ENCODE peak calls at places on chromosomes 4 and X, in seven cellular contexts. E is GM12878, G is K562, Y is NB4, Z is HCT116, Q is A549, L is H1. V is an unnamed sample.

GRCh38 chrX:21781525-21781924 is 23.6 kb upstream of the SMPX start:
- DNase-seq in G (no peak), Z (no peak), L (no peak), Y (no peak), Q (no peak), E (no peak), V (no peak)

GRCh38 chr4:84878090-84878489 is 88.4 kb downstream of the WDFY3 start:
- DNase-seq in E (no peak), Y (no peak), L (no peak), G (no peak), Z (no peak), Q (no peak), V (peak; percentile 70)

GRCh38 chrX:149504915-149505651 is at the start of gene IDS:
- DNase-seq in Y (peak; percentile 93), Z (peak; percentile 68), Q (peak; percentile 80), G (peak; percentile 86), L (peak; percentile 70), E (peak; percentile 37), V (peak; percentile 83)

GRCh38 chr4:41541697-41542096 is 3.7 kb downstream of the LIMCH1 start:
- DNase-seq in Y (no peak), L (no peak), G (no peak), Z (no peak), E (no peak), Q (no peak), V (no peak)

GRCh38 chrX:7711167-7711566 is 131.8 kb upstream of the VCX start:
- DNase-seq in L (no peak), Y (no peak), G (no peak), Q (no peak), Z (no peak), E (no peak), V (no peak)

GRCh38 chr4:92266521-92266920 is 37.2 kb upstream of the GRID2 start:
- DNase-seq in Y (no peak), Q (no peak), Z (no peak), G (no peak), E (no peak), L (no peak), V (no peak)

GRCh38 chr4:39319678-39320077 is 46.5 kb downstream of the RFC1 start:
- DNase-seq in Q (peak; percentile 28), L (no peak), Y (peak; percentile 20), Z (peak; percentile 55), E (no peak), G (no peak), V (peak; percentile 10)

GRCh38 chr4:109334596-109335105 is 32.2 kb upstream of the COL25A1 start:
- DNase-seq in Q (no peak), G (no peak), Z (no peak), Y (no peak), E (no peak), L (no peak), V (no peak)

GRCh38 chrX:119235872-119236598 is at the start of gene PGRMC1:
- DNase-seq in Y (peak; percentile 82), G (peak; percentile 95), E (peak; percentile 15), L (peak; percentile 63), Q (peak; percentile 57), Z (peak; percentile 39), V (peak; percentile 80)
- TF ChIP-seq POLR2A in Y (peak; percentile 87), G (peak; percentile 93), E (peak; percentile 97), L (peak; percentile 96), Q (peak; percentile 96), Z (peak; percentile 57), V (peak; percentile 74)

GRCh38 chr4:155692990-155693659 is 26.5 kb downstream of the GUCY1A1 start:
- DNase-seq in Q (no peak), L (no peak), G (no peak), Z (no peak), Y (no peak), E (no peak), V (no peak)
- TF ChIP-seq MAX in Q (no peak), L (no peak), G (no peak), Z (no peak), Y (no peak), E (no peak), V (no peak)

GRCh38 chr4:1247811-1248261 is 1.1 kb downstream of the CTBP1 start:
- DNase-seq in Z (no peak), Q (no peak), Y (no peak), G (peak; percentile 50), L (no peak), E (no peak), V (no peak)

GRCh38 chr4:1246901-1247810 is 1.8 kb downstream of the CTBP1 start:
- DNase-seq in E (no peak), Y (peak; percentile 73), G (peak; percentile 38), L (no peak), Q (no peak), Z (no peak), V (no peak)

GRCh38 chr4:1249148-1249730 is 309 bp upstream of the CTBP1 start:
- DNase-seq in Y (peak; percentile 94), Q (peak; percentile 65), Z (peak; percentile 64), G (peak; percentile 83), E (no peak), L (no peak), V (peak; percentile 75)

GRCh38 chr4:1249731-1250526 is 999 bp upstream of the CTBP1 start:
- DNase-seq in Y (no peak), L (no peak), E (no peak), G (peak; percentile 54), Q (peak; percentile 29), Z (no peak), V (peak; percentile 6)

DNA sequence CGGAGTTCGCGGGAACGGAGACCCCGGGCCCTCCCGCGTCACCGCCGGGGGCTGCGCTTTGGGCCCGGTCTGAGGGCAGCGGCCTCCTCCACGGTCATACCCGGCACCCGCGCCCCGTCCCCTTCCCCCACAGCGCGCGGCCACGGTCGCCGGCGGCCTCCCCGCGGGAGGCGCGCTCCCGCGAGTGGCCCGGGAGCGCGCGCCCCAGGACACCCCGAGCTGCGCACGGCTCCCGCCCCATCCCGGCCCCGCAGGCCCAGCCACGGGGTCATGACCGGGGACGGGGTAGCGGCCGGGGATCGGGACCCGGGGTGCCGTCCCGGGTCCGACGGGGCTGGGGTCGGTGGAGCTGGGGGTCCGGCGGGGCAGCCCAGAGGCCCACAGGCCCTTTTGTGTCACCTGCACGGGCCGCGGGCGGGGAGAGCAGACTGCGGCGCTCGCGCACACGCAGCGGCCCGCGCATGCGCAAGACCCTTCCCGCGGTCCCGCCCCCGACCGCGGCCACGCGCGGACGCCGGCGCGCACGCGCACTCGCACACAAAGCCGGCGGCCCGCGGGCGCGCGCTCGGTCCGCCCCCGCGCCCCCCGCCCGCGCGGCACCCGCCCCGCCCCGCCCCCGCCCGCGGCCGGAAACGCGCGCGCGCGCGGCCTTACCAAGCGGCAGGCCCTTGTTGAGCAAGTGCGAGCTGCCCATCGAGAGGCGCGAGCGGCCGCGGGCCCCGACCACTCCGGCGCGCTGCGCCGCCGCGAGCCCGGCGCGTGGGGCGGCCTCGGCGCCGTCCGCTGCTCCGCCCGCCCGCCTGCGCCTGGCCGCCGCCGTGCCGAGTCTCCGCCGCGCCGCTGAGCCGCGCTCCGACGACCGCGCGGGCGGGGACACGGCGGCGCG is at the start of gene CTBP1:
- DNase-seq in Y (peak; percentile 87), E (no peak), L (no peak), G (peak; percentile 93), Q (peak; percentile 82), Z (peak; percentile 59), V (peak; percentile 86)
- TF ChIP-seq POLR2A in Y (peak; percentile 80), E (no peak), L (peak; percentile 71), G (peak; percentile 68), Q (peak; percentile 49), Z (peak; percentile 40), V (peak; percentile 33)

DNA sequence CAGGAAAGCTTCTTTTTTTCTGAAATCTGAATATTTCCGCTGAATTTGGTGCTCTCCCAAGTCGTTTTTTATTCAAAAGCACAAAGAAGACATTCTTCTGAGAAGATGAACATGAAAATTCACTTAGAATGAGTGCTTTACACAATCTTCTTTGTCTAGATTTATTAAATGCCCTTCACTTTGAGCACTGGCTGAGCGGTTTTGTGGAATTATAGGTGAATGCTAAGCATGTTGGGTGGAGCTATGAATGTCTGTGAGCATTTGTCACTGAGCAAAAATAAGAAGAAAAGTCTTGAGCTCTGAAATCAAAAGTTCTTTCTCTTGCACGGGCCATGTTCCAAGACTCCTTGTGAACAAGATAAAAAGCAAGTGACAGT is 13.1 kb downstream of the GASK1B start:
- DNase-seq in Q (no peak), E (no peak), L (no peak), G (no peak), Y (no peak), Z (no peak), V (peak; percentile 35)
- TF ChIP-seq MAX in Q (no peak), E (no peak), L (no peak), G (no peak), Y (no peak), Z (no peak), V (no peak)

DNA sequence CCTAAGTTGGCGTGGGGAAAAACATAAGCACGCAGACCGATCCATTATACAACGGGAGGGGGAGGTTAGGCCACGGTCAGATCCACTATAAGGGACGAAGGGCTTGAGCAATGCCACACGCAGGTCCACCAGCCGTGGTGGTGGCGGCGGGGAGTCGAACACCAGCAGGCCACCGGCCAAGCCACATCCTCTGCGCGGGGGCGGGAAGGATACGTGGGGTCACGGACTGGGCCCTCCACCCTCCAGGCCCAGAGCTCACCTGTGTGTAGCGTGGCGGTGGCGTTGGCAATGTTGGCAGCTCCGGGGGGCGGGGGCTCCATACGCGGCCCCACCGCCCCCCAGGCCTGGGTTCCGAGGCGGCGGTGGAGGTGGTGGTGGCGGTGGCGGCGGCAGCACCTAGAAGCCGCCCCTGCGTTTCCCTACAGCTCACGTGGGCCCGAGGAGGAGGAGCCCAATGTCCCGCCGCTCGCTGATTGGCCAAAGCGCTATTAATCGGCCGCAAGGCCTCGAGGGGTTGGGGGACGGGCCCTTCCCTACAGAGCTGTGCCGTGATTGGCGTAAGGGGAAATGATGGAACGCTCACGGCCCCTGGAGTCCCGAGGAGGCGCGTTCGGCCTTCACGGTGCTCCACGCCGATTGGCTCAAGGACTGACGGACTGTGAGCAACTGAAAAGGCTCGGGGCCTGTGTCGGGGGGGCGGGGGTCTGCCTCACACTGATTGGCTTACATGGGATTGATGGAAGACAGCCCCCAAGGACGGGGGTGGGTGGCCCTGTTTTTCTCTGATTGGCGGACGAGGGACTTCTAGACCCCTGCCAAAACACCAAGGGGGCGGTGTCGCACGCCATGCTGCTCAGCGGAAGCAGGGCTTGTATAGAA is at the start of gene ELK1:
- DNase-seq in Q (peak; percentile 94), G (peak; percentile 89), E (peak; percentile 90), Z (peak; percentile 93), Y (peak; percentile 99), L (peak; percentile 94), V (peak; percentile 98)
- TF ChIP-seq POLR2A in Q (peak; percentile 32), G (peak; percentile 67), E (peak; percentile 87), Z (no peak), Y (peak; percentile 40), L (no peak), V (no peak)

GRCh38 chr4:87985097-87985886 is 9.8 kb downstream of the SPP1 start:
- DNase-seq in Q (peak; percentile 44), Y (peak; percentile 71), L (no peak), Z (peak; percentile 58), E (no peak), G (no peak), V (peak; percentile 66)
- TF ChIP-seq MAX in Q (peak; percentile 18), Y (no peak), L (peak; percentile 68), Z (no peak), E (no peak), G (no peak), V (no peak)

GRCh38 chrX:86148024-86148511 is at the start of gene DACH2:
- DNase-seq in Q (peak; percentile 58), L (peak; percentile 41), Z (no peak), Y (no peak), E (no peak), G (peak; percentile 30), V (peak; percentile 47)
- TF ChIP-seq POLR2A in Q (no peak), L (no peak), Z (no peak), Y (no peak), E (no peak), G (no peak), V (no peak)

V was measured in endothelial cell of umbilical vein.